ENCODE peak calls at places on chromosomes 2 and 18, in nine cellular contexts. T is spleen; W is GM12878; C is heart left ventricle; B is cardiac muscle cell; Y is upper lobe of right lung; Z is CD8-positive, alpha-beta T cell; O is GM23338; P is H1. F is an unnamed sample.

GRCh38 chr18:3246636-3247242 is 862 bp upstream of the MYL12A start:
- DNase-seq in T (peak; percentile 80), W (no peak), C (peak; percentile 53), B (peak; percentile 43), Y (no peak), Z (no peak), O (peak; percentile 34), P (no peak), F (no peak)

GRCh38 chr2:23564618-23564967 is 179.6 kb downstream of the KLHL29 start:
- DNase-seq in T (no peak), W (no peak), C (no peak), B (no peak), Y (no peak), Z (no peak), O (no peak), P (no peak), F (no peak)

GRCh38 chr2:30298302-30298701 is 67.0 kb downstream of the LBH start:
- DNase-seq in T (no peak), W (no peak), C (no peak), B (no peak), Y (no peak), Z (no peak), O (no peak), P (no peak), F (no peak)

GRCh38 chr2:148209598-148209997 is 188.7 kb downstream of the MBD5 start:
- DNase-seq in T (no peak), W (no peak), C (no peak), B (peak; percentile 7), Y (no peak), Z (no peak), O (peak; percentile 60), P (no peak), F (no peak)

GRCh38 chr18:2889761-2890192 is 43.0 kb downstream of the EMILIN2 start:
- DNase-seq in T (no peak), W (no peak), C (no peak), B (peak; percentile 61), Y (no peak), Z (no peak), O (peak; percentile 47), P (no peak), F (no peak)

GRCh38 chr2:23685706-23686105 is 241.2 kb downstream of the ATAD2B start:
- DNase-seq in T (no peak), W (no peak), C (no peak), B (no peak), Y (no peak), Z (no peak), O (no peak), P (no peak), F (no peak)

GRCh38 chr2:64829522-64829921 is 159.7 kb upstream of the SLC1A4 start:
- DNase-seq in T (no peak), W (no peak), C (no peak), B (no peak), Y (no peak), Z (no peak), O (no peak), P (no peak), F (no peak)

GRCh38 chr2:52113338-52113737 is 1081.4 kb upstream of the NRXN1 start:
- DNase-seq in T (no peak), W (no peak), C (no peak), B (no peak), Y (no peak), Z (no peak), O (no peak), P (no peak), F (peak; percentile 57)

GRCh38 chr2:176093145-176093888 is 796 bp downstream of the HOXD13 start:
- DNase-seq in T (no peak), W (no peak), C (no peak), B (no peak), Y (no peak), Z (no peak), O (no peak), P (no peak), F (no peak)

GRCh38 chr2:179596018-179596417 is 265.4 kb downstream of the ZNF385B start:
- DNase-seq in T (no peak), W (no peak), C (no peak), B (peak; percentile 67), Y (no peak), Z (no peak), O (no peak), P (no peak), F (no peak)

GRCh38 chr2:160837416-160837815 is 322.8 kb upstream of the TANK start:
- DNase-seq in T (no peak), W (no peak), C (no peak), B (peak; percentile 4), Y (no peak), Z (no peak), O (no peak), P (no peak), F (no peak)

GRCh38 chr2:173056705-173057368 is 18.8 kb upstream of the MAP3K20 start:
- DNase-seq in T (no peak), W (no peak), C (peak; percentile 28), B (no peak), Y (no peak), Z (no peak), O (no peak), P (no peak), F (no peak)

GRCh38 chr2:134367915-134368911 is 114.3 kb downstream of the MGAT5 start:
- DNase-seq in T (no peak), W (no peak), C (no peak), B (peak; percentile 33), Y (no peak), Z (no peak), O (no peak), P (no peak), F (no peak)

GRCh38 chr2:23519334-23519651 is 134.3 kb downstream of the KLHL29 start:
- DNase-seq in T (peak; percentile 43), W (no peak), C (no peak), B (no peak), Y (no peak), Z (no peak), O (no peak), P (no peak), F (no peak)

GRCh38 chr2:188318161-188318749 is 26.6 kb downstream of the GULP1 start:
- DNase-seq in T (no peak), W (no peak), C (no peak), B (no peak), Y (no peak), Z (no peak), O (no peak), P (no peak), F (peak; percentile 91)
- H3K4me3 ChIP-seq in T (no peak overlapping the region), W (no peak overlapping the region), C (no peak overlapping the region), B (no peak overlapping the region), Y (no peak overlapping the region), Z (no peak overlapping the region), O (no peak overlapping the region), P (no peak overlapping the region), F (no peak overlapping the region)

GRCh38 chr18:36505701-36506100 is 208.2 kb downstream of the FHOD3 start:
- DNase-seq in T (no peak), W (no peak), C (no peak), B (no peak), Y (no peak), Z (no peak), O (no peak), P (no peak), F (no peak)

GRCh38 chr18:36499938-36500337 is 202.4 kb downstream of the FHOD3 start:
- DNase-seq in T (no peak), W (peak; percentile 66), C (no peak), B (peak; percentile 45), Y (no peak), Z (no peak), O (no peak), P (no peak), F (no peak)

GRCh38 chr18:36501100-36501499 is 203.6 kb downstream of the FHOD3 start:
- DNase-seq in T (no peak), W (no peak), C (peak; percentile 43), B (no peak), Y (no peak), Z (no peak), O (no peak), P (no peak), F (no peak)

GRCh38 chr18:36504928-36505327 is 207.4 kb downstream of the FHOD3 start:
- DNase-seq in T (no peak), W (no peak), C (no peak), B (no peak), Y (no peak), Z (no peak), O (no peak), P (no peak), F (no peak)

GRCh38 chr18:36503477-36503876 is 206.0 kb downstream of the FHOD3 start:
- DNase-seq in T (no peak), W (no peak), C (no peak), B (no peak), Y (no peak), Z (no peak), O (no peak), P (no peak), F (no peak)
- TF ChIP-seq CTCF in T (no peak), W (no peak), C (no peak), B (no peak), Y (no peak), Z (no peak), O (peak; percentile 44), P (no peak), F (no peak)

DNA sequence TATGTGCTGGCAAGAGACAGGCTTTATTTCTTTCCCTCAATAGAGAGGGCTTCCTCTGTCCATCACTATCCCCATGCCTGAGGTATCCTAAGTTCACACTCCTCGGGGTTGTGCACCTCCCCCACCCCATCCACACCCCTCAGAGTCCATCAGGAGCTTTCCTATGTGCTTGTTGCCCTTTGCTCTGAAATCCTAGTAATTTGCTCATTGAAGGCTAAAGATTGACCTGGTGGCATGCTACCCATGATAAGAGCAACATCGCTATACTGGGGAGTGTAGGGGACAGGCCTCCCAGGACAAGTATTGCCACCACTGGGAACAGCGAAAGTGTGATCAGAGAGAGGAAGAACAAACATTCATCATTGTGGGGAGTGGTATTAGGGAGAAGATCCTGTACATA is 37.0 kb downstream of the B4GALT6 start:
- DNase-seq in T (no peak), W (no peak), C (no peak), B (no peak), Y (no peak), Z (no peak), O (no peak), P (no peak), F (no peak)
- H3K4me3 ChIP-seq in T (no peak overlapping the region), W (no peak overlapping the region), C (no peak overlapping the region), B (no peak overlapping the region), Y (no peak overlapping the region), Z (no peak overlapping the region), O (no peak overlapping the region), P (no peak overlapping the region), F (no peak overlapping the region)

GRCh38 chr2:33633295-33633694 is 34.2 kb upstream of the FAM98A start:
- DNase-seq in T (no peak), W (no peak), C (no peak), B (no peak), Y (no peak), Z (no peak), O (no peak), P (no peak), F (peak; percentile 44)

DNA sequence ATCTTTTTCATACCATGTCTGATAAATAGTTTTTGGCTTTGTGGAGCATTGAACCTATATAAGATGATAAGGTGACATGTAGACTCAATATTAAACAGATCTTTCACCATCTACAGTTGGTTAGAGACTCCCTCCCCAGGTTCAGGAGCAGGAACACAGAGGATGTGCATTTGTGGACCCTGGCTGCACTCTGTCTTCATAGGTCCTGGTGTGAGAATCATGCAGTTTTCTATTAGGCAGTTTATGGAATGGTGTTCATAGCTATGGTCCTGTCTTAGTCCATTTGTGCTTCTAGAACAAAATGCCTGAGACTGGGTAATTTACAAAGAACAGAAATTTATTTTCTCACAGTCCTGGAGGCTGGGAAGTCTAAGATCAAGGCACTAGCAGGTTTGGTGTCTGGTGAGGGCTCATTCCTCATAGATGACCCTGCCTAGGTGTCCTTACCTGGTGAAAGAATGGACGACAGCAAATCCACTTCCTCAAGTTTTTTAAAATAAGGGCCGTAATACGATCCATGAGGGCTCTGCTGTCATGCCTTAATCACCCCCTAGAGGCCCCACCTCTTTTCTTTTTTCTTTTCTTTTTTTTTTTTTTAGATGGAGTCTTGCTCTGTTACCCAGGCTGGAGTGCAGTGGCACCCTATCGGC is 35.3 kb upstream of the FAM98A start:
- DNase-seq in T (no peak), W (no peak), C (no peak), B (no peak), Y (no peak), Z (no peak), O (peak; percentile 49), P (no peak), F (no peak)
- TF ChIP-seq CTCF in T (no peak), W (no peak), C (no peak), B (no peak), Y (no peak), Z (no peak), O (no peak), P (no peak), F (no peak)